ENCODE peak calls at places on chromosomes 12 and 14, in six cellular contexts. S is Panc1, A is endothelial cell of umbilical vein, G is SK-N-SH, B is H1, Z is stomach. X is an unnamed sample.

GRCh38 chr12:67909091-67909531 is 80.1 kb upstream of the IFNG-AS1 start:
- DNase-seq in S (no peak), A (no peak), G (no peak), B (no peak), Z (no peak), X (no peak)

GRCh38 chr14:94560782-94561655 is at the start of gene SERPINA4:
- DNase-seq in S (no peak), A (no peak), G (no peak), B (no peak), Z (peak; percentile 44), X (no peak)

GRCh38 chr12:126932156-126932555 is 1334.8 kb upstream of the TMEM132C start:
- DNase-seq in S (no peak), A (no peak), G (no peak), B (no peak), Z (no peak), X (no peak)

GRCh38 chr12:52662093-52663006 is 10.3 kb upstream of the KRT2 start:
- DNase-seq in S (no peak), A (no peak), G (no peak), B (no peak), Z (no peak), X (no peak)

GRCh38 chr14:81303258-81303935 is 82.6 kb upstream of the GTF2A1 start:
- DNase-seq in S (no peak), A (no peak), G (no peak), B (no peak), Z (peak; percentile 83), X (no peak)

GRCh38 chr12:93908846-93909592 is 231.8 kb downstream of the CRADD start:
- DNase-seq in S (no peak), A (no peak), G (no peak), B (no peak), Z (no peak), X (no peak)

GRCh38 chr12:94379479-94380113 is 80.1 kb downstream of the CEP83 start:
- DNase-seq in S (no peak), A (no peak), G (no peak), B (no peak), Z (no peak), X (no peak)

GRCh38 chr14:61186341-61186740 is 94.8 kb downstream of the TMEM30B start:
- DNase-seq in S (no peak), A (no peak), G (no peak), B (no peak), Z (no peak), X (no peak)

GRCh38 chr12:28708918-28709371 is 440.1 kb upstream of the FAR2 start:
- DNase-seq in S (no peak), A (no peak), G (no peak), B (no peak), Z (no peak), X (no peak)

GRCh38 chr14:60245316-60246177 is 3.5 kb upstream of the PPM1A start:
- DNase-seq in S (no peak), A (no peak), G (no peak), B (no peak), Z (no peak), X (no peak)

GRCh38 chr14:76997257-76997970 is 31.1 kb downstream of the IRF2BPL start:
- DNase-seq in S (no peak), A (no peak), G (no peak), B (no peak), Z (no peak), X (no peak)

GRCh38 chr12:13039557-13039956 is 4.6 kb upstream of the FAM234B start:
- DNase-seq in S (no peak), A (no peak), G (no peak), B (no peak), Z (no peak), X (no peak)

GRCh38 chr12:50690923-50691322 is 73.0 kb upstream of the ATF1 start:
- DNase-seq in S (no peak), A (no peak), G (no peak), B (no peak), Z (no peak), X (no peak)

GRCh38 chr14:70671652-70672327 is 30.1 kb downstream of the TTC9 start:
- DNase-seq in S (no peak), A (no peak), G (no peak), B (no peak), Z (no peak), X (no peak)

GRCh38 chr12:112473056-112473455 is 54.3 kb downstream of the PTPN11 start:
- DNase-seq in S (no peak), A (no peak), G (peak; percentile 20), B (no peak), Z (no peak), X (no peak)

GRCh38 chr12:42102720-42103119 is 42.0 kb downstream of the GXYLT1 start:
- DNase-seq in S (no peak), A (no peak), G (no peak), B (no peak), Z (no peak), X (no peak)

GRCh38 chr14:22190411-22191191 is 398.4 kb downstream of the DAD1 start:
- DNase-seq in S (no peak), A (no peak), G (no peak), B (no peak), Z (no peak), X (no peak)

GRCh38 chr12:88577537-88577936 is 2.7 kb downstream of the KITLG start:
- DNase-seq in S (no peak), A (peak; percentile 31), G (no peak), B (no peak), Z (no peak), X (no peak)

GRCh38 chr14:55556929-55557623 is 22.9 kb upstream of the KTN1 start:
- DNase-seq in S (no peak), A (peak; percentile 94), G (peak; percentile 66), B (no peak), Z (peak; percentile 89), X (no peak)

GRCh38 chr14:85088231-85088630 is 441.7 kb upstream of the FLRT2 start:
- DNase-seq in S (no peak), A (no peak), G (no peak), B (no peak), Z (no peak), X (no peak)

GRCh38 chr12:92021665-92022033 is 124.0 kb downstream of the BTG1 start:
- DNase-seq in S (no peak), A (no peak), G (peak; percentile 53), B (no peak), Z (no peak), X (no peak)

GRCh38 chr12:52020539-52021336 is 14.0 kb downstream of the TAMALIN start:
- DNase-seq in S (no peak), A (peak; percentile 66), G (peak; percentile 88), B (peak; percentile 86), Z (peak; percentile 55), X (no peak)

GRCh38 chr14:72172597-72172996 is 240.4 kb downstream of the RGS6 start:
- DNase-seq in S (no peak), A (no peak), G (no peak), B (no peak), Z (no peak), X (no peak)

GRCh38 chr12:112898380-112898779 is 8.4 kb upstream of the OAS1 start:
- DNase-seq in S (no peak), A (no peak), G (no peak), B (no peak), Z (no peak), X (no peak)

GRCh38 chr14:67166450-67166853 is 22.8 kb upstream of the GARIN2 start:
- DNase-seq in S (peak; percentile 25), A (peak; percentile 60), G (peak; percentile 41), B (no peak), Z (no peak), X (no peak)

GRCh38 chr12:130385193-130385592 is 47.5 kb downstream of the PIWIL1 start:
- DNase-seq in S (no peak), A (no peak), G (no peak), B (no peak), Z (no peak), X (no peak)

GRCh38 chr14:67551940-67552339 is 18.9 kb downstream of the PLEKHH1 start:
- DNase-seq in S (no peak), A (no peak), G (no peak), B (no peak), Z (no peak), X (no peak)

GRCh38 chr12:64400041-64400440 is 4.2 kb upstream of the XPOT start:
- DNase-seq in S (no peak), A (no peak), G (no peak), B (no peak), Z (no peak), X (no peak)

GRCh38 chr12:19978193-19978592 is 390.1 kb upstream of the PDE3A start:
- DNase-seq in S (no peak), A (peak; percentile 48), G (no peak), B (no peak), Z (no peak), X (no peak)

GRCh38 chr14:23831591-23831990 is 122.0 kb upstream of the DHRS4 start:
- DNase-seq in S (no peak), A (no peak), G (no peak), B (no peak), Z (no peak), X (no peak)

GRCh38 chr12:24416423-24417109 is 467.1 kb upstream of the SOX5 start:
- DNase-seq in S (no peak), A (no peak), G (no peak), B (no peak), Z (no peak), X (no peak)

GRCh38 chr12:110733089-110733715 is 9.5 kb downstream of the PPP1CC start:
- DNase-seq in S (no peak), A (no peak), G (no peak), B (no peak), Z (no peak), X (no peak)

GRCh38 chr12:109572506-109572845 is 828 bp downstream of the MMAB start:
- DNase-seq in S (no peak), A (no peak), G (no peak), B (no peak), Z (no peak), X (no peak)
- TF ChIP-seq POLR2AphosphoS5 in S (no peak), A (no peak), G (no peak), B (no peak), Z (no peak), X (no peak)

DNA sequence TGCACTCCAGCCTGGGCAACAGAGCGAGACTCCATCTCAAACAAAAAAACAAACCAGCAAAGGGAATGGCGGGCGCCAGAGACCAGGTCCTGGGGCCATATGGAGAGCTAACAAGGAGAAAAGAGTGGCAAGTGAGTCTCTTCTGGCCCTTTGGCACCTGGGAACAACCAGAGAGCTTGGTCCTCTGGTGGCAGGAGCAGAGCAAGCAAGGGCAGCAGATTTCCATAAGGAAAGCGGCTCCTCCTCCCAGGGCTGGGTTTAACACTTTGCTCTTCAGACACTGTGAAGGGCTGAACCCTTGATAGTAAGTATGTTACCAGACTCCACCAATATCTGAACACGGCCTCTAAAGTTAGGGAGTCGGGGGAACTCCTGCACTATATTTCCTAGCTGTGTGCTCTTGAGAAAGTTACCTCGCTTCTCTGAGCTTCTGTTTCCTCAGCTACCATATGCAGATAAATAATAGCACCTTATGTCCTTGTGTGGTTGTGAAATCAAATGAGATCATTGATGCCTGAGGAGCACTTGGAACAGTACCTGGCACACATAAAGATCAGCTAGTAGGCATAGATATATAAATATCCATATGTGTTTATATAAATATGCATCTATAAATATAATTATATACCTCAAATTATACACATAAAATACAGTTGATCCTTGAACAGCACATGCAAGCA is 33.4 kb upstream of the PLEKHG6 start:
- DNase-seq in S (no peak), A (peak; percentile 46), G (no peak), B (no peak), Z (no peak), X (no peak)
- TF ChIP-seq CTCF in S (no peak), A (peak; percentile 15), G (no peak), B (peak; percentile 36), Z (no peak), X (no peak)

GRCh38 chr14:92325835-92326234 is 2.9 kb downstream of the SLC24A4 start:
- DNase-seq in S (no peak), A (no peak), G (no peak), B (no peak), Z (no peak), X (no peak)
- H3K4me1 ChIP-seq in S (no peaks in the 10 kb centered on the region), A (no peaks in the 10 kb centered on the region), G (no peaks in the 10 kb centered on the region), B (peaks cover 5% of the 10 kb centered on the region), Z (peaks cover 23% of the 10 kb centered on the region), X (peaks cover 18% of the 10 kb centered on the region)

GRCh38 chr14:64942531-64943111 is at the start of gene GPX2:
- DNase-seq in S (no peak), A (no peak), G (no peak), B (no peak), Z (peak; percentile 84), X (no peak)
- TF ChIP-seq POLR2AphosphoS5 in S (no peak), A (no peak), G (no peak), B (no peak), Z (peak; percentile 74), X (no peak)